ENCODE peak calls at places on chromosomes 16 and 17, in six cellular contexts. Q is suprapubic skin, Z is keratinocyte, C is nephron progenitor cell, X is ascending aorta, K is endothelial cell. L is an unnamed sample.

GRCh38 chr16:83806036-83806435 is 1.7 kb upstream of the HSBP1 start:
- DNase-seq in X (no peak), K (no peak), C (no peak), Z (no peak), Q (no peak), L (no peak)

GRCh38 chr17:16911141-16911937 is 60.6 kb downstream of the TNFRSF13B start:
- DNase-seq in Z (no peak), K (peak), Q (no peak), C (no peak), X (no peak), L (no peak)

GRCh38 chr17:38608648-38609047 is 2.9 kb upstream of the SRCIN1 start:
- DNase-seq in C (no peak), K (no peak), Z (no peak), X (no peak), Q (no peak), L (no peak)

GRCh38 chr17:63480826-63481487 is 4.1 kb downstream of the ACE start:
- DNase-seq in Q (no peak), K (no peak), C (no peak), X (no peak), Z (no peak), L (peak)

GRCh38 chr16:49617016-49617569 is 238.8 kb downstream of the ZNF423 start:
- DNase-seq in Q (peak), X (no peak), C (no peak), Z (no peak), K (no peak), L (no peak)

GRCh38 chr17:28928061-28928460 is 23.3 kb downstream of the PHF12 start:
- DNase-seq in Q (no peak), K (no peak), X (no peak), C (no peak), Z (no peak), L (peak)

GRCh38 chr16:27449434-27450188 is 47.6 kb downstream of the IL21R start:
- DNase-seq in K (no peak), C (peak), Q (no peak), X (no peak), Z (no peak), L (no peak)

GRCh38 chr17:32527146-32527545 is 40.4 kb downstream of the CDK5R1 start:
- DNase-seq in Z (no peak), Q (no peak), X (no peak), K (no peak), C (no peak), L (no peak)

GRCh38 chr16:73172621-73173312 is 124.8 kb upstream of the ZFHX3 start:
- DNase-seq in Q (peak), Z (no peak), K (no peak), X (no peak), C (peak), L (no peak)

GRCh38 chr17:1643999-1644492 is 1.5 kb downstream of the SCARF1 start:
- DNase-seq in Q (no peak), Z (no peak), X (no peak), C (peak), K (no peak), L (no peak)

GRCh38 chr17:8868529-8868951 is 1.1 kb upstream of the PIK3R6 start:
- DNase-seq in Z (no peak), K (no peak), C (no peak), Q (no peak), X (no peak), L (no peak)

GRCh38 chr17:21077286-21077685 is 34.5 kb upstream of the USP22 start:
- DNase-seq in C (no peak), Q (no peak), Z (no peak), K (no peak), X (no peak), L (no peak)

GRCh38 chr17:38464723-38465419 is 36.6 kb downstream of the ARHGAP23 start:
- DNase-seq in Z (peak), Q (peak), K (no peak), X (peak), C (peak), L (no peak)

GRCh38 chr16:3118846-3119245 is 6.5 kb downstream of the ZNF205 start:
- DNase-seq in X (no peak), K (no peak), Z (no peak), C (no peak), Q (no peak), L (no peak)

GRCh38 chr16:85436636-85437160 is 176.4 kb upstream of the GSE1 start:
- DNase-seq in K (no peak), C (peak), Q (peak), X (no peak), Z (no peak), L (no peak)

GRCh38 chr17:67378444-67379250 is 1.6 kb downstream of the PITPNC1 start:
- DNase-seq in K (peak), X (peak), Z (no peak), Q (peak), C (peak), L (peak)

GRCh38 chr16:31471241-31471874 is 594 bp upstream of the TGFB1I1 start:
- DNase-seq in Z (no peak), K (no peak), Q (no peak), X (no peak), C (no peak), L (no peak)

GRCh38 chr16:3861808-3862451 is 18.6 kb downstream of the CREBBP start:
- DNase-seq in X (no peak), Z (no peak), C (no peak), K (no peak), Q (no peak), L (peak)

GRCh38 chr16:51465026-51465425 is 314.0 kb upstream of the SALL1 start:
- DNase-seq in K (no peak), Z (no peak), X (no peak), C (no peak), Q (no peak), L (no peak)

GRCh38 chr17:17729620-17730249 is 48.5 kb downstream of the RAI1 start:
- DNase-seq in K (peak), X (no peak), Z (no peak), C (peak), Q (no peak), L (no peak)

GRCh38 chr16:5461141-5461540 is 363.5 kb upstream of the EEF2KMT start:
- DNase-seq in Z (no peak), X (no peak), C (no peak), Q (no peak), K (no peak), L (no peak)

GRCh38 chr17:45719335-45720071 is 64.6 kb upstream of the CRHR1 start:
- DNase-seq in X (no peak), Q (no peak), C (no peak), K (peak), Z (no peak), L (no peak)

GRCh38 chr17:11952610-11953009 is 44.7 kb downstream of the ZNF18 start:
- DNase-seq in X (no peak), C (no peak), Q (no peak), Z (no peak), K (no peak), L (no peak)

GRCh38 chr17:7336240-7337175 is at the start of gene ACAP1:
- DNase-seq in X (no peak), K (peak), Z (no peak), C (no peak), Q (no peak), L (no peak)

GRCh38 chr17:40707720-40708119 is 4.2 kb upstream of the KRT24 start:
- DNase-seq in Q (peak), X (no peak), Z (no peak), K (peak), C (no peak), L (no peak)

GRCh38 chr16:69711115-69711740 is 15.1 kb downstream of the NQO1 start:
- DNase-seq in Z (peak), C (no peak), X (no peak), K (no peak), Q (no peak), L (no peak)

DNA sequence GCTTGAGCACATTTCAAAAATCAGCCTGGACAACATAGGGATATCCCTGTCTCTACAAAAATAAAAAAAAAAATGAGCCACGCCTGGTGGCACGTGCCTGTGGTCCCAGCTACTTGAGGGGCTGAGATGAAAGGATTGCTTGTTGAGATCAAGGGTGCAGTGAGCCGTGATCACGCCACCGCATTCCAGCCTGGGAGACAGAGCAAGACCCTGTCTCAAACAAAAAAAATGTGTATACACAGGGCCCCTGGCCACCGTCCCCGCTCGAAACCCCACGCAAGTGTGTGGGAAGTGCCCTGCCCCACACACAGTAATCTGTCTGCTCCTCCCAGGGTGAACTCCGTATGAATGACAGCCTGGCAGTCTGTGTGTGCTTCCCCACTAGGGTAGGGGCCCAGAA is 93.0 kb upstream of the RPL38 start:
- DNase-seq in Q (no peak), X (no peak), K (no peak), Z (no peak), C (peak), L (no peak)
- TF ChIP-seq CTCF in Q (no peak), X (no peak), K (no peak), Z (no peak), C (no peak), L (no peak)

GRCh38 chr16:1781758-1782407 is 488 bp downstream of the SPSB3 start:
- DNase-seq in C (peak), Q (no peak), K (peak), Z (no peak), X (no peak), L (no peak)
- TF ChIP-seq CTCF in C (no peak), Q (no peak), K (peak), Z (no peak), X (no peak), L (no peak)

GRCh38 chr17:81095608-81095888 is 60.6 kb downstream of the BAIAP2 start:
- DNase-seq in X (no peak), K (no peak), Q (no peak), Z (no peak), C (no peak), L (no peak)

GRCh38 chr17:81093576-81094223 is 58.7 kb downstream of the BAIAP2 start:
- DNase-seq in Q (no peak), X (no peak), C (no peak), Z (no peak), K (no peak), L (no peak)

GRCh38 chr17:81092518-81093095 is 57.7 kb downstream of the BAIAP2 start:
- DNase-seq in X (no peak), C (no peak), Z (no peak), Q (no peak), K (no peak), L (no peak)

GRCh38 chr17:81094744-81095607 is 60.0 kb downstream of the BAIAP2 start:
- DNase-seq in C (peak), Q (peak), K (peak), Z (peak), X (peak), L (peak)

GRCh38 chr17:81094224-81094743 is 59.3 kb downstream of the BAIAP2 start:
- DNase-seq in C (no peak), Z (no peak), X (no peak), Q (no peak), K (no peak), L (no peak)
- TF ChIP-seq CTCF in C (no peak), Z (no peak), X (no peak), Q (no peak), K (no peak), L (no peak)

GRCh38 chr16:86570542-86571196 is 4.0 kb downstream of the FOXC2 start:
- DNase-seq in C (peak), Z (no peak), Q (peak), K (no peak), X (no peak), L (no peak)

GRCh38 chr16:86569843-86570447 is 3.3 kb downstream of the FOXC2 start:
- DNase-seq in X (no peak), Z (no peak), K (no peak), Q (no peak), C (no peak), L (no peak)

GRCh38 chr16:86566966-86567700 is 504 bp downstream of the FOXC2 start:
- DNase-seq in C (peak), Q (no peak), X (no peak), Z (no peak), K (peak), L (no peak)

GRCh38 chr16:86567701-86568571 is 1.3 kb downstream of the FOXC2 start:
- DNase-seq in X (no peak), C (peak), K (peak), Q (no peak), Z (no peak), L (no peak)

GRCh38 chr16:86568677-86569623 is 2.3 kb downstream of the FOXC2 start:
- DNase-seq in K (no peak), X (no peak), Z (no peak), Q (no peak), C (no peak), L (no peak)
- TF ChIP-seq CTCF in K (no peak), X (no peak), Z (no peak), Q (no peak), C (no peak), L (no peak)

GRCh38 chr16:75798714-75799113 is 72.4 kb upstream of the CPHXL start:
- DNase-seq in Z (no peak), C (no peak), X (no peak), K (no peak), Q (no peak), L (no peak)

GRCh38 chr16:75804368-75804767 is 78.1 kb upstream of the CPHXL start:
- DNase-seq in C (no peak), K (no peak), Q (no peak), X (no peak), Z (no peak), L (no peak)

GRCh38 chr16:75805946-75806345 is 79.7 kb upstream of the CPHXL start:
- DNase-seq in Z (no peak), C (no peak), K (no peak), X (no peak), Q (no peak), L (no peak)

GRCh38 chr16:75803753-75804152 is 77.5 kb upstream of the CPHXL start:
- DNase-seq in C (no peak), X (no peak), Q (no peak), Z (no peak), K (no peak), L (no peak)

GRCh38 chr16:75801307-75801706 is 75.0 kb upstream of the CPHXL start:
- DNase-seq in X (no peak), C (no peak), Z (no peak), K (no peak), Q (no peak), L (no peak)
- TF ChIP-seq CTCF in X (no peak), C (peak), Z (no peak), K (no peak), Q (no peak), L (no peak)

GRCh38 chr17:60139438-60140285 is 10.1 kb upstream of the CA4 start:
- DNase-seq in C (peak), Z (no peak), Q (peak), X (no peak), K (peak), L (peak)
- TF ChIP-seq CTCF in C (peak), Z (peak), Q (peak), X (peak), K (no peak), L (peak)

GRCh38 chr17:82933911-82934310 is 94.1 kb upstream of the ZNF750 start:
- DNase-seq in Q (no peak), K (no peak), X (no peak), C (no peak), Z (no peak), L (no peak)
- TF ChIP-seq CTCF in Q (no peak), K (no peak), X (no peak), C (no peak), Z (no peak), L (no peak)

DNA sequence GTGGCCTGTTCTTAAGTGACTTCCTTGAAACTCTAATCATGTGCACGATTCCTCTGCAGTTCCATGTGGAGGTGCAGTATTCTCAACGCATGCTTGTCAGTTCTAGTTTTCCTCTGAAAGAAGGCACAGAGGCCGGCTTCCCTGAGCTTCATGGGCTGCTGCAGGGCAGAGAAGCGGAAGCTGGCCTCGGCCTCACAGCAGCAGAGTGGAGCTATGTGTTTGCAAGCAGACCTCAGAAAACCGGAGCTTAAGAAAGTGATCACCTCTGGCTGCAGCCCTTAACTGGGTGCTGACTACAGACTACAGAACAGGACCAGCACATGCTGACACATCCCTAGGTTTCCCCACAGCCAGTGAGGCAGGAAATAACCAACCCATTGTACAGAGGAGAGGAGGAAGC is 500.7 kb downstream of the GRIN2A start:
- DNase-seq in C (no peak), Z (no peak), X (no peak), Q (no peak), K (no peak), L (no peak)
- TF ChIP-seq CTCF in C (no peak), Z (no peak), X (no peak), Q (no peak), K (no peak), L (no peak)

DNA sequence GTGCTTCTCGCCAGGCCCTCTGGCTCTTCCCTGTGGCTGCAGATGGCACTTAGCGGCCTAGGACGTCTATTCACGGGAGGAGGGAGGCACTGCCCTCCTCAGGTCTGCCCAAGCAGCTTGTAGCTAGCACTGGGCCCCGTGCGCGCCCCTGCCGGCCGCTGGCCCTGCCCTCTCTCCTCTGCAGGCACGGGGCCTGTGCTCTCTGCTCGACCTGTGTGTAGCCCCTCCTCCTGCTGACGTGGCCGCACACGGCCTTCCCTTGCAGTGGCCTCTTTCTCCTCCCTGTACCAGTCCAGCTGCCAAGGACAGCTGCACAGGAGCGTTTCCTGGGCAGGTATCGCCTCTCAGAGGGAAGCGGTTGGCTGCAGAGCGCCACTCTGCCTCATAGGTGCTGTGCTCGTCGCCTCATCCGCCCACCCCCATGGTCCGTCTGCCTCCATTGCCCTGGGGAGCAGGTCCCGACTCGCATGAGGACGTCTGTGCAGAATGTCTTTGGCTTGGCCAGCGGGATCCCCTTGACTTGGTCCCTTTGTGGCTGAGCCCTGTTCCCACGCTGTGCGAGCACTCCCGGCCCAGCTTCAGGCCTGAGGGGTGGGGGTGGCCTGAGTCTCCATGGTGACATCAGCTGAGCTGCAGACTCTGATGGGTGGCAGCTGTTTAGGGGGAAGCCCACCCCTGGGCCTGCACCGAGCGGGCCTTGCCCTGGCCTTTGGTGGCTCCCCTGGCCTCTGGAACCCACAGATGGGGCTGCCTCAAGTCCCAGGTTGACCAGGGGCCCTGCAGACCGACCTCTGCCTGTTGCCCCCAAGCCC is 34.6 kb downstream of the TSC2 start:
- DNase-seq in Z (no peak), Q (no peak), K (no peak), X (no peak), C (peak), L (no peak)
- TF ChIP-seq CTCF in Z (peak), Q (no peak), K (no peak), X (no peak), C (no peak), L (no peak)

GRCh38 chr17:39622380-39623006 is 4.3 kb upstream of the PPP1R1B start:
- DNase-seq in K (no peak), Z (no peak), X (no peak), Q (no peak), C (no peak), L (no peak)

GRCh38 chr17:39624313-39624712 is 2.4 kb upstream of the PPP1R1B start:
- DNase-seq in Z (no peak), K (no peak), Q (no peak), C (no peak), X (no peak), L (no peak)

GRCh38 chr17:39621523-39622379 is 5.0 kb upstream of the PPP1R1B start:
- DNase-seq in K (peak), C (peak), Z (no peak), X (peak), Q (peak), L (peak)

GRCh38 chr17:39625198-39625769 is 1.5 kb upstream of the PPP1R1B start:
- DNase-seq in K (no peak), Q (no peak), Z (no peak), C (no peak), X (no peak), L (no peak)

DNA sequence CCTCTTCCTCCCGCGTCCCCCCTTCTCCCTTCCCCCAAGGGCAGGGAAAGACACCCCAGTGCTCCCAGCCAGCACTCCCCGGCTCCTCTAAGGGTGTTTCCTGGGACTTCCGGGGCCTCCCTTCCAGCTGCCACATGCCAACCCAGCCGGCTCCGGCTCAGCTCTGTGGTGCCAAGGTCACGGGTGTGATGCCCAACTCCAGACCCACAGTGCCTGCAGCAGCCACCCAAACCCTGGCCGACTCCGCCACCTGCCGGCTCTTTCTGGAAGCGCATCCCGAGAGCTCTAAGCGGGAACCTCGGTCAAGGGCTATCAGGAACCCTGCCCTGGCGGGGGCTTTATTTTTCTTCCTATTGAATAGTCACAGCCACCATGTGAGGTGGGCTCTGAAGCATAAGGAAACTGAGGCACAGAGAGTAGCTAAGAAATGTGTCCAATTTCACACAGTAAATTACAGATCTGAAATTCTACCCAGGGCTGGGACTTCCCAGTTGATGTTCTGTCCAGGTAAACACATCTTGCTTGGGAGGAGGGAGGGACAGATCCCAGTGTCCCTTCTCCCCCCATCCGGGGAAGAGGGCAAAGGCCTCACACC is 3.3 kb upstream of the PPP1R1B start:
- DNase-seq in X (peak), Q (peak), Z (no peak), K (peak), C (peak), L (peak)
- TF ChIP-seq CTCF in X (peak), Q (peak), Z (peak), K (peak), C (peak), L (peak)